ENCODE peak calls at places on chromosomes 7 and 10, in six cellular contexts. T, F, D, B, M and K are unnamed samples.

GRCh38 chr10:691216-691615 is 1.7 kb upstream of the DIP2C start:
- DNase-seq in T (no peak), F (no peak), M (no peak), D (no peak), B (no peak), K (no peak)

GRCh38 chr7:18513343-18513742 is 17.8 kb downstream of the HDAC9 start:
- DNase-seq in D (no peak), M (no peak), F (no peak), T (no peak), B (no peak), K (no peak)

GRCh38 chr7:89623018-89623672 is 531.1 kb upstream of the STEAP1 start:
- DNase-seq in T (no peak), F (no peak), D (no peak), B (peak), M (peak), K (no peak)

GRCh38 chr10:47095211-47095610 is 184.0 kb downstream of the PTPN20 start:
- DNase-seq in B (no peak), D (no peak), T (no peak), M (no peak), F (no peak), K (no peak)

GRCh38 chr7:11625669-11626068 is 206.3 kb downstream of the THSD7A start:
- DNase-seq in F (no peak), B (no peak), D (peak), M (no peak), T (no peak), K (no peak)

GRCh38 chr7:71636329-71636728 is 504.4 kb downstream of the GALNT17 start:
- DNase-seq in T (no peak), D (no peak), F (no peak), B (no peak), M (no peak), K (no peak)

GRCh38 chr7:128003179-128003578 is 28.1 kb downstream of the LRRC4 start:
- DNase-seq in B (no peak), T (no peak), D (no peak), F (no peak), M (no peak), K (no peak)

GRCh38 chr10:77943086-77943901 is 16.7 kb upstream of the DLG5 start:
- DNase-seq in D (no peak), F (no peak), M (no peak), B (no peak), T (no peak), K (no peak)

GRCh38 chr10:76435154-76435553 is 1003.7 kb downstream of the LRMDA start:
- DNase-seq in B (no peak), T (no peak), M (no peak), F (no peak), D (no peak), K (no peak)

GRCh38 chr7:106365252-106366005 is 80.6 kb upstream of the NAMPT start:
- DNase-seq in D (no peak), M (peak), T (no peak), F (no peak), B (no peak), K (no peak)

GRCh38 chr10:17171131-17171530 is 30.3 kb downstream of the TRDMT1 start:
- DNase-seq in M (no peak), D (no peak), T (no peak), F (no peak), B (no peak), K (no peak)

GRCh38 chr10:92284112-92284704 is 6.7 kb downstream of the CPEB3 start:
- DNase-seq in T (no peak), D (no peak), F (no peak), M (no peak), B (peak), K (no peak)

GRCh38 chr10:70494966-70495365 is 16.4 kb downstream of the PALD1 start:
- DNase-seq in T (no peak), F (no peak), B (no peak), M (peak), D (peak), K (no peak)

GRCh38 chr10:11875183-11875498 is 52.0 kb downstream of the PROSER2 start:
- DNase-seq in B (no peak), M (no peak), F (no peak), T (no peak), D (no peak), K (no peak)

GRCh38 chr7:4830176-4830575 is 31.7 kb downstream of the PAPOLB start:
- DNase-seq in B (peak), D (peak), M (peak), F (peak), T (no peak), K (peak)

GRCh38 chr10:46526682-46527038 is 29.8 kb downstream of the GPRIN2 start:
- DNase-seq in T (no peak), F (no peak), D (no peak), M (no peak), B (no peak), K (no peak)

GRCh38 chr10:91880310-91880709 is 29.0 kb downstream of the FGFBP3 start:
- DNase-seq in F (no peak), D (no peak), M (no peak), T (no peak), B (no peak), K (no peak)

GRCh38 chr7:50304911-50305621 is 550 bp downstream of the IKZF1 start:
- DNase-seq in B (peak), M (peak), F (no peak), T (no peak), D (no peak), K (peak)

GRCh38 chr7:3520206-3520605 is 219.2 kb downstream of the SDK1 start:
- DNase-seq in B (no peak), F (no peak), D (no peak), M (no peak), T (no peak), K (no peak)

GRCh38 chr10:44974628-44975431 is 3.8 kb downstream of the DEPP1 start:
- DNase-seq in B (peak), F (peak), M (peak), T (peak), D (peak), K (peak)

GRCh38 chr7:139813689-139814088 is 15.4 kb upstream of the TBXAS1 start:
- DNase-seq in M (no peak), F (no peak), B (no peak), D (no peak), T (no peak), K (no peak)

GRCh38 chr10:110498982-110499795 is 1.5 kb downstream of the DUSP5 start:
- DNase-seq in F (no peak), T (peak), D (peak), M (peak), B (peak), K (peak)

GRCh38 chr10:29522038-29522855 is 112.5 kb downstream of the SVIL start:
- DNase-seq in B (no peak), D (no peak), F (no peak), M (no peak), T (no peak), K (no peak)

GRCh38 chr7:105210721-105211205 is 178.0 kb downstream of the SRPK2 start:
- DNase-seq in F (no peak), M (no peak), D (peak), T (no peak), B (peak), K (no peak)

GRCh38 chr10:125473138-125473793 is 209.7 kb downstream of the TEX36 start:
- DNase-seq in F (no peak), D (no peak), B (no peak), M (no peak), T (no peak), K (no peak)

GRCh38 chr7:131012477-131013031 is 278.5 kb upstream of the KLF14 start:
- DNase-seq in B (no peak), M (no peak), D (no peak), F (no peak), T (no peak), K (no peak)

GRCh38 chr7:43674559-43675436 is 54.5 kb downstream of the COA1 start:
- DNase-seq in T (no peak), D (no peak), B (no peak), M (no peak), F (no peak), K (no peak)

GRCh38 chr7:47816647-47817046 is 131.6 kb downstream of the PKD1L1 start:
- DNase-seq in F (no peak), B (no peak), T (no peak), M (no peak), D (no peak), K (no peak)

GRCh38 chr10:132656283-132657126 is 118.9 kb downstream of the INPP5A start:
- DNase-seq in T (no peak), M (no peak), B (no peak), F (no peak), D (no peak), K (no peak)

GRCh38 chr7:138842111-138842510 is 44.1 kb upstream of the ATP6V0A4 start:
- DNase-seq in M (no peak), T (no peak), F (no peak), D (no peak), B (no peak), K (no peak)

GRCh38 chr10:77877461-77878344 is 48.9 kb downstream of the DLG5 start:
- DNase-seq in F (no peak), M (peak), D (peak), T (no peak), B (peak), K (peak)

GRCh38 chr7:23426876-23427275 is 43.4 kb downstream of the IGF2BP3 start:
- DNase-seq in F (no peak), M (no peak), B (no peak), D (no peak), T (no peak), K (no peak)

GRCh38 chr7:30301751-30302150 is 17.4 kb downstream of the ZNRF2 start:
- DNase-seq in B (no peak), M (no peak), F (no peak), D (no peak), T (no peak), K (no peak)

GRCh38 chr10:26869528-26869927 is 8.8 kb upstream of the ABI1 start:
- DNase-seq in B (peak), M (peak), F (no peak), T (no peak), D (no peak), K (no peak)

GRCh38 chr10:24617771-24618396 is 105.8 kb downstream of the ARHGAP21 start:
- DNase-seq in F (no peak), M (peak), B (peak), D (peak), T (peak), K (peak)

GRCh38 chr7:155644971-155645509 is 579 bp downstream of the RBM33 start:
- DNase-seq in T (peak), B (peak), F (peak), M (no peak), D (peak), K (peak)

GRCh38 chr10:72334196-72334831 is 20.4 kb downstream of the DNAJB12 start:
- DNase-seq in B (no peak), T (no peak), M (no peak), F (peak), D (no peak), K (no peak)